ENCODE peak calls at places on chromosomes 3 and 15, in seven cellular contexts. A is H1, F is left lung, S is Peyer's patch, P is heart left ventricle, W is IMR-90, B is HCT116. X is an unnamed sample.

GRCh38 chr3:14194865-14195264 is 16.2 kb downstream of the LSM3 start:
- DNase-seq in F (no peak), W (no peak), B (no peak), S (no peak), A (peak; percentile 31), P (no peak), X (no peak)

GRCh38 chr15:60441323-60441722 is 37.6 kb downstream of the ICE2 start:
- DNase-seq in S (no peak), B (no peak), P (no peak), W (no peak), A (no peak), F (no peak), X (no peak)

GRCh38 chr3:68996356-68996995 is 17.0 kb downstream of the EOGT start:
- DNase-seq in S (no peak), A (no peak), W (peak; percentile 84), P (no peak), F (no peak), B (no peak), X (no peak)

GRCh38 chr15:75655911-75656310 is 8.2 kb downstream of the SNX33 start:
- DNase-seq in A (no peak), B (no peak), F (no peak), W (no peak), S (no peak), P (no peak), X (no peak)

GRCh38 chr3:11610044-11610671 is 33.6 kb downstream of the VGLL4 start:
- DNase-seq in S (no peak), W (peak; percentile 65), P (peak; percentile 54), F (no peak), B (no peak), A (no peak), X (peak; percentile 65)

GRCh38 chr3:167958141-167958540 is 137.6 kb downstream of the GOLIM4 start:
- DNase-seq in W (no peak), S (no peak), A (no peak), F (no peak), B (no peak), P (no peak), X (no peak)

GRCh38 chr3:81550415-81550814 is 211.0 kb downstream of the GBE1 start:
- DNase-seq in W (peak; percentile 20), S (no peak), F (no peak), A (no peak), B (no peak), P (no peak), X (no peak)

GRCh38 chr3:112489674-112490479 is 9.4 kb downstream of the BTLA start:
- DNase-seq in A (no peak), W (no peak), F (no peak), S (no peak), B (no peak), P (no peak), X (no peak)

GRCh38 chr3:3134750-3135448 is 8.2 kb downstream of the TRNT1 start:
- DNase-seq in P (no peak), W (peak; percentile 60), B (no peak), A (no peak), S (no peak), F (no peak), X (no peak)

GRCh38 chr3:196063456-196063855 is 18.4 kb downstream of the TFRC start:
- DNase-seq in F (no peak), P (no peak), A (no peak), S (no peak), W (peak; percentile 71), B (no peak), X (no peak)

GRCh38 chr15:42772126-42772525 is 35.2 kb upstream of the CDAN1 start:
- DNase-seq in P (peak; percentile 51), A (no peak), S (no peak), W (no peak), F (no peak), B (no peak), X (no peak)

GRCh38 chr3:177906573-177907229 is 629.5 kb upstream of the KCNMB2 start:
- DNase-seq in S (no peak), P (no peak), W (no peak), A (no peak), F (no peak), B (no peak), X (no peak)

GRCh38 chr15:89794627-89795241 is 18.6 kb downstream of the MESP2 start:
- DNase-seq in W (peak; percentile 70), B (no peak), P (no peak), S (no peak), F (no peak), A (no peak), X (peak; percentile 17)

GRCh38 chr3:168878655-168879054 is 782.9 kb upstream of the GOLIM4 start:
- DNase-seq in F (no peak), B (no peak), W (peak; percentile 47), A (no peak), P (no peak), S (no peak), X (no peak)

GRCh38 chr15:96247631-96248305 is 82.7 kb upstream of the NR2F2 start:
- DNase-seq in S (no peak), P (no peak), F (no peak), W (peak; percentile 44), A (no peak), B (no peak), X (no peak)

GRCh38 chr3:59527493-59527892 is 477.7 kb upstream of the CFAP20DC start:
- DNase-seq in P (no peak), B (no peak), F (no peak), S (no peak), A (no peak), W (no peak), X (no peak)

GRCh38 chr15:70778258-70779076 is 15.1 kb upstream of the UACA start:
- DNase-seq in A (no peak), F (no peak), W (peak; percentile 94), S (no peak), P (no peak), B (no peak), X (no peak)

GRCh38 chr15:84798436-84798946 is 18.7 kb upstream of the ALPK3 start:
- DNase-seq in S (no peak), W (no peak), P (no peak), F (no peak), A (no peak), B (no peak), X (no peak)

GRCh38 chr3:13414040-13414729 is 5.9 kb downstream of the NUP210 start:
- DNase-seq in W (no peak), B (no peak), F (peak; percentile 79), P (peak; percentile 43), S (peak; percentile 90), A (no peak), X (peak; percentile 86)

GRCh38 chr15:66771351-66771650 is 69.3 kb downstream of the SMAD6 start:
- DNase-seq in B (no peak), F (no peak), W (no peak), S (no peak), P (no peak), A (no peak), X (peak; percentile 47)

DNA sequence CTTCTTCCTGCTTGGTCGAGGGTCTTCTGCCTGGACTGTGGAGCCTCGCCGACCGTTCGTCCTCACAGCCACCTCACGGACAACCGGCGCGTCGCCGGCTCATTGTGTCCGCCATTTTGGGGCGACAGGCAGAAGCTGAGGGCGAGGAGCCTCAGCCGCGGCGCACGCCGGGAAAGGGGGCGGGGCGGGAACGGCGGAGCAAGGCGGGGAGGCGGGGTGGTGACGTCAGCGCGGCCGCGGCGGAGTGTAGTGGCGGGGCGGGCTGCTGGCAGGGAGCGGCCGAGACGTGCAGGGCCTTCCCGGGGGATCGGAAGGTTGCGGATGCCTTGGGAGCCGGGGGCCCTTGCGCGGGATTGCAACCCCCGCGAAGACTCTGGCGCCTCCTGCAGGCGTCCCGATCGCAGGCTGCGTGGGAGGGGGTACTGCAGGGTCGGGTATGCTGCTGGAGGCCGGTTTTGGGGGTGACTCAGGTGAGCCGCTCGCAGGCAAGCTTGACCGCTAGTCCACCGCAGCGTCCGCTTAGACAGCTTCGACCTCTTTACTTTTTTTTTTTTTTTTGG is at the start of gene WDR82:
- DNase-seq in A (peak; percentile 99), B (peak; percentile 79), F (peak; percentile 98), W (peak; percentile 89), P (peak; percentile 98), S (peak; percentile 98), X (peak; percentile 99)
- TF ChIP-seq CTCF in A (peak; percentile 74), B (peak; percentile 49), F (peak; percentile 23), W (peak; percentile 58), P (peak; percentile 48), S (no peak), X (peak; percentile 44)

GRCh38 chr15:31255176-31255510 is 71.5 kb upstream of the KLF13 start:
- DNase-seq in W (no peak), P (peak; percentile 12), S (no peak), B (no peak), A (no peak), F (peak; percentile 25), X (peak; percentile 50)
- H3K4me1 ChIP-seq in W (no peaks in the 10 kb centered on the region), P (peaks cover 3% of the 10 kb centered on the region), S (no peaks in the 10 kb centered on the region), B (no peaks in the 10 kb centered on the region), A (no peaks in the 10 kb centered on the region), F (peaks cover 33% of the 10 kb centered on the region), X (peaks cover 26% of the 10 kb centered on the region)

GRCh38 chr3:18007980-18008379 is 265.5 kb upstream of the TBC1D5 start:
- DNase-seq in W (no peak), B (no peak), A (no peak), F (no peak), S (no peak), P (no peak), X (no peak)

GRCh38 chr3:18012464-18012863 is 270.0 kb upstream of the TBC1D5 start:
- DNase-seq in F (no peak), A (no peak), B (no peak), W (no peak), S (no peak), P (no peak), X (no peak)

GRCh38 chr3:18011387-18011786 is 269.0 kb upstream of the TBC1D5 start:
- DNase-seq in B (no peak), P (no peak), W (no peak), A (no peak), F (no peak), S (no peak), X (no peak)

GRCh38 chr3:18008706-18009363 is 266.4 kb upstream of the TBC1D5 start:
- DNase-seq in P (no peak), W (no peak), F (no peak), A (no peak), B (no peak), S (no peak), X (no peak)

GRCh38 chr3:18010001-18010400 is 267.6 kb upstream of the TBC1D5 start:
- DNase-seq in F (no peak), S (no peak), P (no peak), B (no peak), W (no peak), A (no peak), X (no peak)
- H3K9me3 ChIP-seq in F (no peaks in the 10 kb centered on the region), S (no peaks in the 10 kb centered on the region), P (no peaks in the 10 kb centered on the region), B (no peaks in the 10 kb centered on the region), W (no peaks in the 10 kb centered on the region), A (no peaks in the 10 kb centered on the region), X (no peaks in the 10 kb centered on the region)

DNA sequence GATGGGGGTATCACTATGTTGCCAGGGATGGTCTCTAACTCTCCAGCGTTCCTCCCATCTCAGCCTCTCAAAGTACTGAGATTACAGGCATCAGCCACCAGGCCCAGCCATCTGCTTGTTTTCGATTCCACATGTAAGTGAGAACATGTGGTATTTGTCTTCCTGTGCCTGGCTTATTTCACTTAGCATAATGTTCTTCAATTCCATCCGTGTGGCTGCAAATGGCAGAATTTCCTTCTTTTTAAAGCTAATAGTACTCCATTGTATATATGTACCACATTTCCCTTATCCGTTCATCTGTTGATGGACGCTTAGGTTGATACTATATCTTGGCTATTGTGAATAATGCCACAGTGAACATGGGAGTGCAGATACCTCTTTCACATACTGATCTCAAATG is 70.6 kb downstream of the ASB7 start:
- DNase-seq in W (no peak), A (no peak), S (no peak), F (no peak), B (no peak), P (no peak), X (no peak)
- TF ChIP-seq CTCF in W (no peak), A (no peak), S (no peak), F (no peak), B (no peak), P (no peak), X (no peak)